ENCODE peak calls at places on chromosomes 13 and 19, in eight cellular contexts. V is HCT116, L is fibroblast of lung, M is K562, N is IMR-90, Q is H9, E is H1, Y is neural progenitor cell. C is an unnamed sample.

GRCh38 chr13:98187155-98187726 is 10.2 kb upstream of the RNF113B start:
- DNase-seq in L (no peak), Q (no peak), Y (no peak), V (no peak), M (no peak), N (no peak), E (no peak), C (no peak)

GRCh38 chr19:4053423-4054324 is 13.0 kb downstream of the ZBTB7A start:
- DNase-seq in N (no peak), M (no peak), V (no peak), E (no peak), Q (no peak), L (peak), Y (no peak), C (no peak)

GRCh38 chr19:45764947-45765346 is 4.1 kb downstream of the SIX5 start:
- DNase-seq in N (no peak), V (no peak), M (no peak), Q (no peak), L (no peak), E (peak), Y (no peak), C (no peak)

GRCh38 chr19:17114414-17114831 is 38.8 kb downstream of the MYO9B start:
- DNase-seq in Q (peak), Y (peak), M (no peak), E (no peak), N (peak), V (no peak), L (peak), C (no peak)

GRCh38 chr13:79966502-79966901 is 374.4 kb downstream of the SPRY2 start:
- DNase-seq in N (no peak), M (no peak), Q (peak), Y (no peak), V (no peak), L (no peak), E (no peak), C (no peak)

GRCh38 chr19:45173816-45174215 is 4.2 kb downstream of the TRAPPC6A start:
- DNase-seq in N (peak), Y (no peak), M (no peak), V (no peak), E (no peak), L (peak), Q (no peak), C (no peak)

GRCh38 chr13:103140001-103140671 is 73.9 kb upstream of the SLC10A2 start:
- DNase-seq in V (peak), Q (peak), Y (peak), M (peak), N (no peak), E (no peak), L (no peak), C (no peak)

GRCh38 chr13:40402931-40403412 is 263.5 kb downstream of the FOXO1 start:
- DNase-seq in M (no peak), E (no peak), Q (no peak), V (no peak), L (peak), N (peak), Y (no peak), C (no peak)

GRCh38 chr13:27730191-27730590 is 62.1 kb upstream of the GSX1 start:
- DNase-seq in Y (no peak), E (no peak), N (no peak), V (no peak), L (no peak), Q (no peak), M (no peak), C (no peak)

DNA sequence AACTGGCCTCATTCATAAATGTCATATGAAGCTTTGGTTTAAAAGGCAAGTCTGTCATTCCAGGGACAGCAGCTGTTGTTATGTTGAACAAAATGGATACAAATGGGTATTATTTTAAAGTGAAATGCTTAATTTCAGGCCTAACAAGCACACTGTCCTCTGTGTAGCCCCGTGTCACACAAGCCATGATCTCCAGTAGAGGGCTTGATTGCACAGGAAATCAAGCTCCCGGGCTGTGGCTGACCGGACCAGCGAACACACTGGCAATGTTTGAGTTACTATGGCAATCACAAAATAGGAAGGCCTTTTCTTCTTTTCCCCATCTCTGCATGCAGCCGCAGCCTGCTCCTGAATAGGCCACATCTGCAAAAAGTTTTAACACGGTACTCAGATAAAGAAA is 64.0 kb upstream of the GSX1 start:
- DNase-seq in V (no peak), E (no peak), M (no peak), L (no peak), Y (peak), N (no peak), Q (peak), C (no peak)
- TF ChIP-seq CTCF in V (no peak), E (peak), M (no peak), L (no peak), Y (peak), N (no peak), Q (peak), C (no peak)

DNA sequence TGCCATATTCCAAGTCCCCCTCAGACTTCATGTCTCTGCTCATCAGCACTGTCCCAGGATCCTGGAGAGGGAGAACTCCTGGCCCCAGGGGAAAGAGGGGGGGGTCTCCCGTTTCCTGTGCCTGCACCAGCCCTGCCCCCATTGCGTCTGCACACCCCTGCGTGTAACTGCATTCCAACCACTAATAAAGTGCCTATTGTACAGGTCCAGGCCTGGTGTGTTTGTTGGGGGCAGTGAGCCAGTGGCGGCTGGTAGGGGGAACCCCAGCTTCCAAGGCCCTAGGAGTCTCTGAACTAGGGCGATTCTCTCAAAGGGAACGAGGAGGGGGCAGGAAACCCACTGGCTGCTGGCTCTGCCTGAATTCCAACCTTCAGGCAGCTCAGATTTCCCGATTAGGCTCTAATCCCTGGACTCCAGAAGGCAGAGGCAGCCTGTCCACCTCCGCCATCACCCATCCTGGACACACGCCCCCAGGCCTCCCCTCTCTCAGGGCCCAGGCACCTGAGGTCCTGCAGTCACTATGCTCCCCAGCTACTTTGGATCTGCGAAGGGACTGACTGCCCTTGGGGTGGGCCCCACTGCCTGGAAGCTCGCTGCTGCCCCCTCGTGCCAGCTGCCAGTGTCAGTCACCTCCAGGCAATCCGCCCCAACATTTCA is 9.7 kb upstream of the ILF3 start:
- DNase-seq in V (peak), E (peak), L (peak), Y (peak), N (peak), M (peak), Q (peak), C (peak)
- H3K9ac ChIP-seq in V (no peak), E (no peak), L (no peak), Y (no peak), N (no peak), M (peak), Q (no peak), C (peak)

DNA sequence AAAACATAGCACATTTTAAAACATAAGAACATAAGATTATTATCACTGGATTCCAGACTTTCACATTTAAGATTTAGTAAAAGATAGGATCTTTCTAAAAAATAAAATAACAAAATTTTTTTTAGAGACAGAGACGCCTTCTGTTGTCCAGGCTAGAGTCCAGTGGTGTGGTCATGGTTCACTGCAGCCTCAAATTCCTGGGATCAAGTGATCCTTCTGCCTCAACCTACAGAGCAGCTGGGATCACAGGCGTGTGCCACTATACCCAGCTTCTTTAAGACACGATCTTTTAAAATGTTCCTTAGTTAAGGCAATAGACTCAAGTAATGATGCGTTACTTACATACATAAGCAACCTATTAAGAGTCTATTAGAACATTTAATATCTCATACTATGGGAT is 32.7 kb downstream of the ALG5 start:
- DNase-seq in E (no peak), N (no peak), V (no peak), Q (no peak), L (no peak), M (no peak), Y (no peak), C (no peak)
- TF ChIP-seq CTCF in E (no peak), N (no peak), V (no peak), Q (no peak), L (no peak), M (no peak), Y (no peak), C (no peak)

GRCh38 chr13:49855930-49856329 is 63.4 kb upstream of the KPNA3 start:
- DNase-seq in Q (no peak), V (no peak), Y (no peak), M (no peak), E (no peak), L (no peak), N (no peak), C (no peak)

GRCh38 chr13:49859568-49859967 is 67.1 kb upstream of the KPNA3 start:
- DNase-seq in L (peak), M (no peak), Y (no peak), V (peak), N (peak), Q (no peak), E (no peak), C (no peak)

GRCh38 chr13:49853535-49853934 is 61.1 kb upstream of the KPNA3 start:
- DNase-seq in Y (no peak), E (no peak), M (no peak), Q (no peak), N (no peak), V (no peak), L (no peak), C (no peak)

DNA sequence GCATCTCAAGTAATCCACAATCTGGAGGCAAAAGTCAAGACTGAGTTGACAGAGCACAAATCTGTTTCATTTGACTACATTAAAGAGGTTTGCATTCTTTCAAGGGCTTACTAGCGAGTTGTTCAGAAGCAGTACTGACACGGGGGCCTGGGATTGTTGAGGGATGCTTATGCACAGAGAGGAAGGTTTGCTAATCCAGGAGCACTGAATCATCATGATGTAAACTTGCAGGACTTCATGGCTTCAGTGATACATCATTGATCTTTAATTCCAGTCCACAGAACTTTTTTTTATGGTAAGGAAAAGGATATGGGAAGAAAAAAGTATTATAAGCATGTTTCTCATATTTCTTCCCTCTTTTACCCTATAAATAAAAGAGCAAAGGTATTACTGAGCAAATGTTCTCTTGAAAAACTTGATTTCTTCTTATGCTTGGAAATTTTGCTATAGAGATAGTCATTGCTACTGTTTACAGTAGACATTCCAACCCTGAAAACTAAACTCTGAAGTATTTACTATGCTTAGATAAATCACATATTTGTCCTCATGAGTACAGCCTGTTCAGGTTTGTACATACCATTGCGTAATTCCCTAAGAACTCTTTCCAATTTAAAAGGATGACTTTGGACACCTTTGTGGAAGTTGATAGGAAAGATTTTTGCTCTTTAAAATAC is 65.8 kb upstream of the KPNA3 start:
- DNase-seq in Y (no peak), V (no peak), E (no peak), Q (no peak), N (peak), L (peak), M (no peak), C (no peak)
- H3K9ac ChIP-seq in Y (no peak), V (no peak), E (no peak), Q (no peak), N (peak), L (no peak), M (no peak), C (no peak)

C was measured in kidney.